ENCODE peak calls at places on chromosomes 1 and 21, in eight cellular contexts. H is IMR-90, A is upper lobe of right lung, W is uterus, E is psoas muscle, N is GM23338, Q is fibroblast of lung, L is heart left ventricle. J is an unnamed sample. For H3K4me1, the result is how much of the 10 kb centered on the place peaks cover.

GRCh38 chr1:44246806-44247205 is 33.5 kb downstream of the DMAP1 start:
- DNase-seq in H (no peak), A (no peak), W (no peak), E (no peak), N (no peak), Q (no peak), L (no peak), J (no peak)

GRCh38 chr1:176693697-176694329 is 230.8 kb downstream of the PAPPA2 start:
- DNase-seq in H (peak), A (no peak), W (no peak), E (no peak), N (no peak), Q (no peak), L (no peak), J (no peak)

GRCh38 chr1:109659997-109660755 is 4.3 kb downstream of the GSTM4 start:
- DNase-seq in H (peak), A (no peak), W (no peak), E (no peak), N (no peak), Q (peak), L (no peak), J (peak)

GRCh38 chr1:22075718-22076117 is 23.2 kb downstream of the CDC42 start:
- DNase-seq in H (no peak), A (no peak), W (no peak), E (no peak), N (no peak), Q (no peak), L (no peak), J (no peak)

GRCh38 chr1:239353536-239353935 is 32.8 kb upstream of the CHRM3 start:
- DNase-seq in H (no peak), A (no peak), W (no peak), E (no peak), N (no peak), Q (no peak), L (no peak), J (peak)

GRCh38 chr1:87334351-87335174 is 5.9 kb downstream of the LMO4 start:
- DNase-seq in H (peak), A (peak), W (peak), E (no peak), N (peak), Q (peak), L (peak), J (no peak)

GRCh38 chr1:247487057-247487456 is 29.2 kb upstream of the OR2B11 start:
- DNase-seq in H (peak), A (no peak), W (no peak), E (no peak), N (peak), Q (no peak), L (no peak), J (no peak)

GRCh38 chr21:44713846-44714245 is 2.5 kb upstream of the TSPEAR start:
- DNase-seq in H (no peak), A (no peak), W (peak), E (peak), N (no peak), Q (no peak), L (no peak), J (no peak)

GRCh38 chr1:27394925-27395324 is 2.5 kb downstream of the GPR3 start:
- DNase-seq in H (peak), A (no peak), W (no peak), E (no peak), N (no peak), Q (no peak), L (no peak), J (no peak)

GRCh38 chr21:43782741-43783700 is 6.4 kb upstream of the RRP1 start:
- DNase-seq in H (no peak), A (no peak), W (no peak), E (no peak), N (no peak), Q (no peak), L (no peak), J (peak)

GRCh38 chr1:105462308-105462707 is 1594.2 kb upstream of the PRMT6 start:
- DNase-seq in H (no peak), A (no peak), W (no peak), E (no peak), N (no peak), Q (no peak), L (no peak), J (no peak)
- TF ChIP-seq CTCF in H (no peak), A (no peak), W (no peak), E (no peak), N (peak), Q (no peak), L (no peak), J (no peak)

GRCh38 chr1:114043548-114043947 is 64.3 kb downstream of the OLFML3 start:
- DNase-seq in H (no peak), A (no peak), W (no peak), E (no peak), N (no peak), Q (no peak), L (no peak), J (no peak)
- H3K4me1 ChIP-seq in H (under half), A (under half), W (under half), E (under half), N (under half), Q (under half), L (under half), J (under half)

GRCh38 chr1:66243548-66244130 is 290.3 kb upstream of the SGIP1 start:
- DNase-seq in H (peak), A (no peak), W (no peak), E (no peak), N (no peak), Q (peak), L (no peak), J (no peak)
- H3K4me3 ChIP-seq in H (no peak), A (no peak), W (no peak), E (no peak), N (no peak), Q (no peak), L (no peak), J (no peak)

DNA sequence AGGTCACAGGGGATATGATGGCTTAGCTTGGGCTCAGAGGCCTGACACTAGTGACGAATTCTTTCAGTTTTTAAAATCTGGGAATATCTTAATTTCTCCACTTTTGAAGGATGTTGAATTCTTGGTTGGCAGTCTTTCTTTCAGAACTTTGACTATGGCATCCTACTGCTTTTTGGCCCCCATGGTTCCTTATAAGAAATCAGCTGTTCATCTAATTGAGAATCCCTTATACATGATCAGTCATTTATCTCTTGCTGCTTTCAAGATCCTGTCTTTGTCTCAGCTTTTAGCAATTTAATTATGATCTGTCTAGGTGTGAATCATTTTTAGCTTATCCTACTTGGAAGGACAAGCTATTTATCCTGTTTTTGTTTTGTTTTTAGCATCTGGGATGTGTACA is 31.2 kb upstream of the F3 start:
- DNase-seq in H (no peak), A (no peak), W (no peak), E (no peak), N (no peak), Q (no peak), L (no peak), J (no peak)
- TF ChIP-seq CTCF in H (no peak), A (no peak), W (no peak), E (no peak), N (no peak), Q (no peak), L (no peak), J (no peak)

GRCh38 chr1:97423397-97423796 is 497.4 kb downstream of the DPYD start:
- DNase-seq in H (no peak), A (no peak), W (no peak), E (no peak), N (no peak), Q (no peak), L (no peak), J (no peak)

GRCh38 chr1:97424209-97424608 is 496.6 kb downstream of the DPYD start:
- DNase-seq in H (no peak), A (no peak), W (no peak), E (no peak), N (no peak), Q (no peak), L (no peak), J (no peak)

GRCh38 chr1:97433094-97433493 is 487.7 kb downstream of the DPYD start:
- DNase-seq in H (no peak), A (no peak), W (no peak), E (no peak), N (no peak), Q (no peak), L (no peak), J (no peak)

DNA sequence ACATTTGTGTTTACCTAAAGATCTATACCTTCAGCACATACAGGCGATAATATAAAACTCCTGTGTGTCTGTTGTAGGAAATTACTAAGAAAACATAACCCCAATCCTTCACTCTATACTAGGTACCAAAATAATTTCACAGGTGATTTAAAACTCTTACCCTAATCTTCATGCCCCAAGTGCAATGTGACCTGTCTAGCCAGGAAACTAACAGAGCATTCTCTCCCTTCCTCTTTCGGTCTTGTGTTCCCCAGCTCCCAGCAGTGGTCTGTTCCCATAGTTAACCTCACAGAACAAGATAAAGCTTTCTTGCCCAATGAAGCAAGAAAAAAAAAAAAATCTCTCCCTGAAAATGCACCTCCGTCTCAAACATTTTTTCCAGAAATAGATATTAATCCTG is 493.5 kb downstream of the DPYD start:
- DNase-seq in H (no peak), A (no peak), W (no peak), E (no peak), N (no peak), Q (no peak), L (no peak), J (no peak)
- H3K4me1 ChIP-seq in H (under half), A (under half), W (under half), E (under half), N (under half), Q (under half), L (under half), J (under half)

GRCh38 chr1:201481761-201482493 is 12.9 kb upstream of the PHLDA3 start:
- DNase-seq in H (peak), A (peak), W (peak), E (peak), N (peak), Q (peak), L (peak), J (peak)
- H3K4me3 ChIP-seq in H (no peak), A (peak), W (peak), E (peak), N (peak), Q (no peak), L (peak), J (no peak)

GRCh38 chr1:52970149-52970548 is 43.1 kb downstream of the SCP2 start:
- DNase-seq in H (peak), A (no peak), W (no peak), E (no peak), N (peak), Q (peak), L (no peak), J (no peak)
- TF ChIP-seq CTCF in H (peak), A (peak), W (peak), E (peak), N (peak), Q (no peak), L (peak), J (no peak)

DNA sequence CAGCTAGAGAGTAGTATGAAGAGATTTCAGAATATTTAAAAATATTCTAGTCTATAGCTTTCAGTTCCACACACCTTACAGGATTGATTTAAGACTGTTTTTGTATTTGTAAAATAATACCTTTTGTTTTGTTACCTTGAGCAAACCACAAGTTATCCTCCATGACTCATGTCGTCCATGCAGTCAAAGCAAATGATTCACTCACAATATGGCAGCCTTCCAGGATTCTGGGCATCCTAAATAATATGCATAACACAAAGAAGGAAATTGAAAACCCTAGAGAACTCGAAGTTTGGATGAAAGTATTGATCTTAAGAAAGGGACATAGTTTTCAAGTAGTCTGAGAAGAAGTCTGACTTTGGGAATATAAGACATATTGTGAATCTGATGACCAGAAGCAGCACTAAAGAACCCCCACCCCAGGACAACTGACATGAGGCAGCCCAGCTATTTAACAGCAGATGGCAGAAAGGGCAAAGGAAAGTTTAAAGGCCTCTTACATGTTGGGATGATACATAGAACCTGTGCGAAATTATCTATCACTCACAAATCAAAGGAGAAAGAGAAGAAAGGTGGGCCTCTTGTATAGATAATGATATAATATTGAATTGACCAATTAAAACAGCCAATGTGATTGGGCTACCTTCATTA is 857.9 kb downstream of the BRINP3 start:
- DNase-seq in H (peak), A (no peak), W (no peak), E (no peak), N (no peak), Q (peak), L (no peak), J (no peak)
- H3K4me1 ChIP-seq in H (under half), A (under half), W (under half), E (under half), N (under half), Q (under half), L (under half), J (under half)

GRCh38 chr1:9020325-9020724 is 5.9 kb downstream of the SLC2A7 start:
- DNase-seq in H (no peak), A (no peak), W (no peak), E (no peak), N (no peak), Q (no peak), L (no peak), J (no peak)
- H3K4me3 ChIP-seq in H (no peak), A (no peak), W (no peak), E (no peak), N (no peak), Q (no peak), L (no peak), J (no peak)